ENCODE peak calls at places on chromosomes 7 and 10, in six cellular contexts. A is PC-3; H is GM23248; F is activated effector memory CD4-positive, alpha-beta T cell treated with anti-CD3 and anti-CD28 coated beads, Interleukin-2, amount 50 U/mL, for 16 hours; C is choroid plexus epithelial cell; P is SHP77 treated with DMSO at 0.1 percent for 48 hours. K is an unnamed sample.

GRCh38 chr10:43048301-43049051 is 28.4 kb upstream of the RET start:
- DNase-seq in A (no peak), C (peak), P (no peak), F (no peak), H (peak), K (no peak)

GRCh38 chr7:108557191-108557590 is 12.3 kb downstream of the THAP5 start:
- DNase-seq in A (no peak), P (no peak), F (no peak), H (no peak), C (no peak), K (no peak)

GRCh38 chr10:130160775-130161174 is 24.6 kb downstream of the GLRX3 start:
- DNase-seq in P (no peak), A (no peak), F (no peak), H (no peak), C (peak), K (no peak)

GRCh38 chr7:130151591-130152269 is 53.5 kb downstream of the TMEM209 start:
- DNase-seq in A (no peak), P (no peak), H (peak), F (peak), C (peak), K (no peak)

GRCh38 chr10:91051834-91052233 is 130.9 kb upstream of the ANKRD1 start:
- DNase-seq in H (peak), A (no peak), C (no peak), F (no peak), P (no peak), K (peak)

GRCh38 chr7:142860968-142861367 is 6.1 kb downstream of the EPHB6 start:
- DNase-seq in F (no peak), A (no peak), H (no peak), C (no peak), P (no peak), K (no peak)

GRCh38 chr7:151120896-151121295 is 34.6 kb downstream of the AGAP3 start:
- DNase-seq in A (no peak), P (no peak), H (no peak), F (no peak), C (no peak), K (no peak)

GRCh38 chr7:69078997-69079769 is 519.1 kb upstream of the AUTS2 start:
- DNase-seq in H (no peak), F (no peak), A (no peak), P (no peak), C (peak), K (no peak)

GRCh38 chr7:155483245-155483644 is 25.3 kb downstream of the EN2 start:
- DNase-seq in P (no peak), H (no peak), A (no peak), F (peak), C (no peak), K (no peak)

GRCh38 chr7:10592604-10593003 is 381.1 kb upstream of the PHF14 start:
- DNase-seq in C (no peak), P (no peak), H (no peak), F (no peak), A (no peak), K (no peak)

GRCh38 chr7:115357213-115357999 is 435.5 kb downstream of the MDFIC start:
- DNase-seq in H (peak), P (peak), C (no peak), F (no peak), A (no peak), K (no peak)

GRCh38 chr7:1961776-1962276 is 270.9 kb downstream of the MAD1L1 start:
- DNase-seq in C (peak), H (peak), A (peak), P (no peak), F (peak), K (no peak)

GRCh38 chr7:110224643-110225042 is 866.3 kb upstream of the LRRN3 start:
- DNase-seq in P (no peak), H (no peak), C (peak), A (peak), F (no peak), K (no peak)

GRCh38 chr7:100167912-100168323 is 499 bp downstream of the GAL3ST4 start:
- DNase-seq in C (no peak), F (no peak), H (peak), P (no peak), A (no peak), K (no peak)

GRCh38 chr10:35640474-35640873 is 1.6 kb downstream of the FZD8 start:
- DNase-seq in A (peak), C (peak), P (no peak), F (peak), H (peak), K (peak)